ENCODE peak calls at places on chromosomes 6 and 20, in nine cellular contexts. B is SK-MEL-5; E is activated naive CD4-positive, alpha-beta T cell treated with anti-CD3 and anti-CD28 coated beads for 36 hours; V is Peyer's patch; G is left cardiac atrium; K is endothelial cell of umbilical vein; X is CD8-positive, alpha-beta memory T cell; T is stimulated activated CD4-positive, alpha-beta T cell treated with anti-CD3 and anti-CD28 coated beads, Interleukin-12 subunit alpha, Interleukin-12 subunit beta, amount 100 ng/mL, for 24 hours; O is NCI-H2171. J is an unnamed sample.

GRCh38 chr6:42041131-42042055 is 8.9 kb upstream of the TAF8 start:
- DNase-seq in B (no peak), E (peak; percentile 72), V (no peak), G (no peak), K (no peak), X (no peak), T (no peak), O (no peak), J (peak; percentile 41)

GRCh38 chr6:56040271-56040670 is 164.9 kb upstream of the BMP5 start:
- DNase-seq in B (no peak), E (no peak), V (no peak), G (no peak), K (no peak), X (no peak), T (no peak), O (no peak), J (no peak)

GRCh38 chr20:49909499-49910339 is 5.6 kb downstream of the SPATA2 start:
- DNase-seq in B (peak; percentile 50), E (no peak), V (no peak), G (no peak), K (peak; percentile 43), X (no peak), T (no peak), O (no peak), J (peak; percentile 26)

GRCh38 chr6:150622941-150623874 is 23.5 kb downstream of the PLEKHG1 start:
- DNase-seq in B (no peak), E (peak; percentile 18), V (peak; percentile 64), G (no peak), K (no peak), X (no peak), T (no peak), O (peak; percentile 91), J (peak; percentile 93)

GRCh38 chr6:20955751-20956150 is 421.5 kb downstream of the CDKAL1 start:
- DNase-seq in B (no peak), E (no peak), V (no peak), G (no peak), K (no peak), X (no peak), T (no peak), O (no peak), J (no peak)

GRCh38 chr6:134299236-134299635 is 18.7 kb downstream of the SGK1 start:
- DNase-seq in B (no peak), E (no peak), V (no peak), G (no peak), K (peak; percentile 92), X (no peak), T (no peak), O (no peak), J (no peak)

GRCh38 chr20:59014680-59015389 is 4.4 kb upstream of the TUBB1 start:
- DNase-seq in B (no peak), E (no peak), V (peak; percentile 6), G (no peak), K (no peak), X (no peak), T (no peak), O (no peak), J (no peak)

GRCh38 chr6:82067021-82067420 is 180.5 kb downstream of the IBTK start:
- DNase-seq in B (peak; percentile 37), E (no peak), V (no peak), G (no peak), K (peak; percentile 73), X (no peak), T (no peak), O (no peak), J (no peak)

GRCh38 chr6:117448732-117449131 is 23.0 kb upstream of the ROS1 start:
- DNase-seq in B (no peak), E (no peak), V (no peak), G (no peak), K (no peak), X (no peak), T (no peak), O (no peak), J (no peak)

GRCh38 chr20:38723982-38724602 is at the start of gene SLC32A1:
- DNase-seq in B (no peak), E (peak; percentile 13), V (no peak), G (no peak), K (no peak), X (no peak), T (no peak), O (peak; percentile 22), J (no peak)

GRCh38 chr6:16375828-16376227 is 137.4 kb downstream of the GMPR start:
- DNase-seq in B (no peak), E (no peak), V (no peak), G (no peak), K (peak; percentile 28), X (no peak), T (no peak), O (no peak), J (no peak)